ENCODE peak calls at places on chromosomes 16 and 17, in six cellular contexts. One of them, this sample, is unnamed.

GRCh38 chr17:78868391-78868790 is 27.8 kb upstream of the USP36 start:
- DNase-seq in IMR-90: peak; percentile 86
- DNase-seq in cardiac muscle cell: no peak
- DNase-seq in heart left ventricle: no peak
- DNase-seq in tibial nerve: no peak
- DNase-seq in lower lobe of right lung: no peak
- DNase-seq in this sample: no peak

GRCh38 chr17:61484174-61484573 is 32.0 kb downstream of the TBX4 start:
- DNase-seq in IMR-90: no peak
- DNase-seq in cardiac muscle cell: no peak
- DNase-seq in lower lobe of right lung: no peak
- DNase-seq in heart left ventricle: no peak
- DNase-seq in tibial nerve: no peak
- DNase-seq in this sample: no peak

GRCh38 chr16:87541004-87541881 is 48.4 kb upstream of the ZCCHC14 start:
- DNase-seq in IMR-90: peak; percentile 79
- DNase-seq in cardiac muscle cell: no peak
- DNase-seq in lower lobe of right lung: no peak
- DNase-seq in tibial nerve: no peak
- DNase-seq in heart left ventricle: peak; percentile 70
- DNase-seq in this sample: no peak

GRCh38 chr16:48919791-48920190 is 309.8 kb upstream of the N4BP1 start:
- DNase-seq in IMR-90: no peak
- DNase-seq in lower lobe of right lung: no peak
- DNase-seq in heart left ventricle: no peak
- DNase-seq in tibial nerve: no peak
- DNase-seq in cardiac muscle cell: no peak
- DNase-seq in this sample: no peak

GRCh38 chr17:49696233-49696761 is 11.5 kb downstream of the SLC35B1 start:
- DNase-seq in cardiac muscle cell: no peak
- DNase-seq in tibial nerve: no peak
- DNase-seq in heart left ventricle: no peak
- DNase-seq in lower lobe of right lung: no peak
- DNase-seq in IMR-90: peak; percentile 17
- DNase-seq in this sample: peak; percentile 48

GRCh38 chr17:44941712-44942331 is 5.8 kb downstream of the KIF18B start:
- DNase-seq in lower lobe of right lung: peak; percentile 22
- DNase-seq in tibial nerve: no peak
- DNase-seq in cardiac muscle cell: no peak
- DNase-seq in heart left ventricle: no peak
- DNase-seq in IMR-90: no peak
- DNase-seq in this sample: no peak

GRCh38 chr17:49873466-49873865 is 25.6 kb upstream of the TAC4 start:
- DNase-seq in IMR-90: no peak
- DNase-seq in lower lobe of right lung: no peak
- DNase-seq in tibial nerve: no peak
- DNase-seq in heart left ventricle: no peak
- DNase-seq in cardiac muscle cell: no peak
- DNase-seq in this sample: no peak

GRCh38 chr17:30290696-30291570 is 811 bp downstream of the BLMH start:
- DNase-seq in IMR-90: peak; percentile 21
- DNase-seq in heart left ventricle: peak; percentile 52
- DNase-seq in lower lobe of right lung: peak; percentile 62
- DNase-seq in tibial nerve: peak; percentile 9
- DNase-seq in cardiac muscle cell: peak; percentile 58
- DNase-seq in this sample: peak; percentile 14

GRCh38 chr17:80363518-80364090 is 51.4 kb upstream of the ENDOV start:
- DNase-seq in heart left ventricle: no peak
- DNase-seq in cardiac muscle cell: no peak
- DNase-seq in tibial nerve: no peak
- DNase-seq in IMR-90: no peak
- DNase-seq in lower lobe of right lung: peak; percentile 39
- DNase-seq in this sample: no peak

GRCh38 chr17:79009397-79010303 is at the start of gene CANT1:
- DNase-seq in lower lobe of right lung: peak; percentile 90
- DNase-seq in IMR-90: peak; percentile 77
- DNase-seq in heart left ventricle: peak; percentile 92
- DNase-seq in cardiac muscle cell: peak; percentile 89
- DNase-seq in tibial nerve: peak; percentile 62
- DNase-seq in this sample: peak; percentile 81

GRCh38 chr17:71919181-71919580 is 201.6 kb upstream of the SOX9 start:
- DNase-seq in heart left ventricle: no peak
- DNase-seq in lower lobe of right lung: no peak
- DNase-seq in IMR-90: no peak
- DNase-seq in tibial nerve: peak; percentile 7
- DNase-seq in cardiac muscle cell: no peak
- DNase-seq in this sample: no peak

GRCh38 chr16:77749415-77749814 is 27.1 kb downstream of the NUDT7 start:
- DNase-seq in cardiac muscle cell: no peak
- DNase-seq in IMR-90: no peak
- DNase-seq in lower lobe of right lung: no peak
- DNase-seq in heart left ventricle: no peak
- DNase-seq in tibial nerve: no peak
- DNase-seq in this sample: no peak

GRCh38 chr16:56643080-56643778 is 4.8 kb downstream of the MT1A start:
- DNase-seq in heart left ventricle: peak; percentile 79
- DNase-seq in lower lobe of right lung: peak; percentile 87
- DNase-seq in IMR-90: no peak
- DNase-seq in cardiac muscle cell: peak; percentile 39
- DNase-seq in tibial nerve: peak; percentile 41
- DNase-seq in this sample: peak; percentile 35

GRCh38 chr17:21345236-21345635 is 30.9 kb upstream of the KCNJ12 start:
- DNase-seq in cardiac muscle cell: no peak
- DNase-seq in tibial nerve: no peak
- DNase-seq in heart left ventricle: no peak
- DNase-seq in lower lobe of right lung: peak; percentile 32
- DNase-seq in IMR-90: no peak
- DNase-seq in this sample: no peak

GRCh38 chr17:42411905-42412679 is 11.0 kb downstream of the CAVIN1 start:
- DNase-seq in IMR-90: no peak
- DNase-seq in cardiac muscle cell: no peak
- DNase-seq in tibial nerve: no peak
- DNase-seq in heart left ventricle: peak; percentile 26
- DNase-seq in lower lobe of right lung: no peak
- DNase-seq in this sample: no peak

GRCh38 chr16:2295056-2295798 is 27.3 kb upstream of the RNPS1 start:
- DNase-seq in heart left ventricle: no peak
- DNase-seq in tibial nerve: no peak
- DNase-seq in cardiac muscle cell: no peak
- DNase-seq in IMR-90: no peak
- DNase-seq in lower lobe of right lung: no peak
- DNase-seq in this sample: peak; percentile 35

GRCh38 chr16:47634126-47634525 is 173.0 kb downstream of the PHKB start:
- DNase-seq in IMR-90: no peak
- DNase-seq in cardiac muscle cell: no peak
- DNase-seq in tibial nerve: no peak
- DNase-seq in lower lobe of right lung: no peak
- DNase-seq in heart left ventricle: no peak
- DNase-seq in this sample: no peak

GRCh38 chr17:56699186-56699895 is 105.8 kb downstream of the NOG start:
- DNase-seq in heart left ventricle: peak; percentile 40
- DNase-seq in IMR-90: peak; percentile 99
- DNase-seq in cardiac muscle cell: peak; percentile 68
- DNase-seq in lower lobe of right lung: peak; percentile 58
- DNase-seq in tibial nerve: peak; percentile 15
- DNase-seq in this sample: no peak

GRCh38 chr16:55056585-55057520 is 126.2 kb downstream of the IRX5 start:
- DNase-seq in heart left ventricle: peak; percentile 34
- DNase-seq in lower lobe of right lung: no peak
- DNase-seq in IMR-90: no peak
- DNase-seq in tibial nerve: no peak
- DNase-seq in cardiac muscle cell: peak; percentile 42
- DNase-seq in this sample: no peak

GRCh38 chr17:66964083-66964771 is at the start of gene CACNG4:
- DNase-seq in heart left ventricle: no peak
- DNase-seq in cardiac muscle cell: peak; percentile 31
- DNase-seq in lower lobe of right lung: no peak
- DNase-seq in tibial nerve: no peak
- DNase-seq in IMR-90: no peak
- DNase-seq in this sample: no peak

GRCh38 chr16:14180431-14181059 is 109.4 kb downstream of the MRTFB start:
- DNase-seq in lower lobe of right lung: peak; percentile 50
- DNase-seq in IMR-90: no peak
- DNase-seq in tibial nerve: no peak
- DNase-seq in cardiac muscle cell: peak; percentile 46
- DNase-seq in heart left ventricle: no peak
- DNase-seq in this sample: no peak

GRCh38 chr17:45170976-45171337 is 9.3 kb downstream of the HEXIM2 start:
- DNase-seq in lower lobe of right lung: peak; percentile 73
- DNase-seq in heart left ventricle: peak; percentile 74
- DNase-seq in cardiac muscle cell: no peak
- DNase-seq in IMR-90: peak; percentile 52
- DNase-seq in tibial nerve: peak; percentile 68
- DNase-seq in this sample: no peak

GRCh38 chr17:13337864-13338371 is 263.8 kb downstream of the HS3ST3A1 start:
- DNase-seq in tibial nerve: peak; percentile 63
- DNase-seq in heart left ventricle: peak; percentile 23
- DNase-seq in lower lobe of right lung: no peak
- DNase-seq in cardiac muscle cell: peak; percentile 63
- DNase-seq in IMR-90: peak; percentile 78
- DNase-seq in this sample: peak; percentile 24

GRCh38 chr17:80168371-80168770 is 1.5 kb upstream of the CARD14 start:
- DNase-seq in IMR-90: no peak
- DNase-seq in lower lobe of right lung: no peak
- DNase-seq in cardiac muscle cell: no peak
- DNase-seq in tibial nerve: no peak
- DNase-seq in heart left ventricle: no peak
- DNase-seq in this sample: no peak

GRCh38 chr16:50368410-50369132 is at the start of gene BRD7:
- DNase-seq in tibial nerve: peak; percentile 27
- DNase-seq in heart left ventricle: peak; percentile 67
- DNase-seq in cardiac muscle cell: peak; percentile 86
- DNase-seq in IMR-90: peak; percentile 37
- DNase-seq in lower lobe of right lung: peak; percentile 75
- DNase-seq in this sample: peak; percentile 30

GRCh38 chr17:35161281-35161761 is 13.7 kb downstream of the UNC45B start:
- DNase-seq in cardiac muscle cell: no peak
- DNase-seq in lower lobe of right lung: no peak
- DNase-seq in IMR-90: no peak
- DNase-seq in tibial nerve: no peak
- DNase-seq in heart left ventricle: no peak
- DNase-seq in this sample: peak; percentile 59

GRCh38 chr17:57166803-57167202 is 81.8 kb downstream of the AKAP1 start:
- DNase-seq in heart left ventricle: no peak
- DNase-seq in cardiac muscle cell: no peak
- DNase-seq in IMR-90: no peak
- DNase-seq in tibial nerve: no peak
- DNase-seq in lower lobe of right lung: no peak
- DNase-seq in this sample: no peak

GRCh38 chr16:62256406-62256805 is 220.2 kb upstream of the CDH8 start:
- DNase-seq in heart left ventricle: no peak
- DNase-seq in lower lobe of right lung: no peak
- DNase-seq in tibial nerve: no peak
- DNase-seq in IMR-90: no peak
- DNase-seq in cardiac muscle cell: no peak
- DNase-seq in this sample: peak; percentile 5

GRCh38 chr16:11779074-11779473 is 18.0 kb downstream of the ZC3H7A start:
- DNase-seq in tibial nerve: no peak
- DNase-seq in heart left ventricle: no peak
- DNase-seq in IMR-90: no peak
- DNase-seq in lower lobe of right lung: no peak
- DNase-seq in cardiac muscle cell: no peak
- DNase-seq in this sample: no peak

GRCh38 chr16:23952128-23953041 is 116.6 kb downstream of the PRKCB start:
- DNase-seq in heart left ventricle: no peak
- DNase-seq in IMR-90: peak; percentile 21
- DNase-seq in cardiac muscle cell: peak; percentile 39
- DNase-seq in tibial nerve: peak; percentile 27
- DNase-seq in lower lobe of right lung: no peak
- DNase-seq in this sample: no peak

GRCh38 chr17:76532072-76532651 is 5.3 kb downstream of the CYGB start:
- DNase-seq in tibial nerve: no peak
- DNase-seq in IMR-90: peak; percentile 17
- DNase-seq in heart left ventricle: peak; percentile 21
- DNase-seq in lower lobe of right lung: no peak
- DNase-seq in cardiac muscle cell: no peak
- DNase-seq in this sample: no peak
- H3K4me3 ChIP-seq in tibial nerve: no peak overlapping the region
- H3K4me3 ChIP-seq in IMR-90: no peak overlapping the region
- H3K4me3 ChIP-seq in heart left ventricle: no peak overlapping the region
- H3K4me3 ChIP-seq in lower lobe of right lung: no peak overlapping the region
- H3K4me3 ChIP-seq in cardiac muscle cell: no peak overlapping the region
- H3K4me3 ChIP-seq in this sample: no peak overlapping the region

GRCh38 chr17:3961564-3962047 is 2.6 kb downstream of the ATP2A3 start:
- DNase-seq in lower lobe of right lung: no peak
- DNase-seq in heart left ventricle: no peak
- DNase-seq in tibial nerve: no peak
- DNase-seq in IMR-90: no peak
- DNase-seq in cardiac muscle cell: no peak
- DNase-seq in this sample: peak; percentile 99
- H3K4me3 ChIP-seq in lower lobe of right lung: peak overlapping the region; percentile 69
- H3K4me3 ChIP-seq in heart left ventricle: no peak overlapping the region
- H3K4me3 ChIP-seq in tibial nerve: no peak overlapping the region
- H3K4me3 ChIP-seq in IMR-90: no peak overlapping the region
- H3K4me3 ChIP-seq in cardiac muscle cell: no peak overlapping the region
- H3K4me3 ChIP-seq in this sample: peak overlapping the region; percentile 87

DNA sequence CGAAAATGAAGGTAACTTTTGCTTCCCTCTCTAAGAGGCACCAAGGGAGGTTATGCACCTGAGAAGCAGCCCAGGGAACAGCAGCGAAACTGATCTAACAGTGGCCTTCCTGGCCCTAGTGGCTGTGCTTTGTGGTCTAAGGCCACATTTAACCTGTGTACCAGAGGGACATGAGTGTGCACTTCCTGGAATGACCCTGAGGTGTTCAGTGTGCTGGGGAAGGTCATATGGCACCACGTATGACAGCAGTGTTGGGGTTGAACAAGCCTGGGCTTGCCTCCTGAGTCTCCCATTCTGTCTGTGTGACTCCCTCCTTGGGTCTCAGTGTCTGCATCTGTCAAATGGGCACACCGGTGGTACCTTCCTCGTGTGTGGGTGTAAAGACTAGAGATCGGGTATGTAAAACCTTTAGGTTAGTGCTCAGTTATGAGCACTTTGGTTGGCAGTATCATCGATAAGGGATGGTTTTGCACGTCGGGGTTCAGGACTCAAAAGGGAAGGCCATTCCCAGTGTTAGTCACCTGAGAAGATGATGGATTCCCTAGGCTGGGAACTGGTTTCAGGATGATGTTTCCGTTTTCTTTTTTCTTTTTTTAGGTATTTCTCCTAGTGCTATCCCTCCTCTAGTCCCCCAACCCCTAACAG is 31.9 kb downstream of the PLCG2 start:
- DNase-seq in tibial nerve: no peak
- DNase-seq in IMR-90: no peak
- DNase-seq in cardiac muscle cell: no peak
- DNase-seq in heart left ventricle: no peak
- DNase-seq in lower lobe of right lung: no peak
- DNase-seq in this sample: no peak
- H3K4me3 ChIP-seq in tibial nerve: no peak overlapping the region
- H3K4me3 ChIP-seq in IMR-90: no peak overlapping the region
- H3K4me3 ChIP-seq in cardiac muscle cell: no peak overlapping the region
- H3K4me3 ChIP-seq in heart left ventricle: no peak overlapping the region
- H3K4me3 ChIP-seq in lower lobe of right lung: no peak overlapping the region
- H3K4me3 ChIP-seq in this sample: no peak overlapping the region

DNA sequence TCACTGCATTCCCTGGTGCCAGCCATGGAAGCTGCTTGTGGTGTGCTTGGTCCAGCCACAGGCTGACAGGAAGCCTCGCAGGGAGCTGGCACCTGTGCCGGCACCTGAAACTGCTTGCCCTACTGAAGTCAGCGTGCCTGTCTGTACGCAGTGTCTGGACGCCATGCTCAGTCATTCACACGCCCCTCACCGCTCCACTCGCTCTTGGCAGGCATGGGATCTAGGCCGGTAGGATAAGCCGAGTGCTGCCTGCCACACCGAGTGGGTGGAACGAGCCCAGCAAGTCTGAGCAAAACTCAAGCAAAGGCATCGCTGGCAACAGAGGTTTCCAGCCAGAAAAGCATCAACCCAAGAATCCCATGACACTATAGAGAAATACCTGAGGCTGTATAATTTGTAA is 350.6 kb downstream of the CDH11 start:
- DNase-seq in lower lobe of right lung: no peak
- DNase-seq in IMR-90: no peak
- DNase-seq in heart left ventricle: no peak
- DNase-seq in cardiac muscle cell: no peak
- DNase-seq in tibial nerve: no peak
- DNase-seq in this sample: no peak
- H3K4me3 ChIP-seq in lower lobe of right lung: no peak overlapping the region
- H3K4me3 ChIP-seq in IMR-90: no peak overlapping the region
- H3K4me3 ChIP-seq in heart left ventricle: no peak overlapping the region
- H3K4me3 ChIP-seq in cardiac muscle cell: no peak overlapping the region
- H3K4me3 ChIP-seq in tibial nerve: no peak overlapping the region
- H3K4me3 ChIP-seq in this sample: no peak overlapping the region